ENCODE peak calls at places on chromosomes 5 and 9, in eight cellular contexts. One of them, this sample, is unnamed.

GRCh38 chr9:130050472-130050871 is 3.2 kb upstream of the GPR107 start:
- DNase-seq in GDM1: no peak
- DNase-seq in fibroblast of the aortic adventitia: no peak
- DNase-seq in activated naive CD4-positive, alpha-beta T cell treated with anti-CD3 and anti-CD28 coated beads for 36 hours: no peak
- DNase-seq in left kidney: no peak
- DNase-seq in EL: no peak
- DNase-seq in effector CD4-positive, alpha-beta T cell: no peak
- DNase-seq in fibroblast of the conjunctiva: no peak
- DNase-seq in this sample: no peak

GRCh38 chr5:124315746-124316415 is 430.6 kb downstream of the ZNF608 start:
- DNase-seq in activated naive CD4-positive, alpha-beta T cell treated with anti-CD3 and anti-CD28 coated beads for 36 hours: no peak
- DNase-seq in effector CD4-positive, alpha-beta T cell: no peak
- DNase-seq in EL: peak
- DNase-seq in fibroblast of the conjunctiva: peak
- DNase-seq in left kidney: no peak
- DNase-seq in GDM1: no peak
- DNase-seq in fibroblast of the aortic adventitia: peak
- DNase-seq in this sample: no peak

GRCh38 chr9:120928720-120929389 is 2.3 kb upstream of the TRAF1 start:
- DNase-seq in fibroblast of the conjunctiva: no peak
- DNase-seq in effector CD4-positive, alpha-beta T cell: peak
- DNase-seq in left kidney: peak
- DNase-seq in EL: peak
- DNase-seq in fibroblast of the aortic adventitia: peak
- DNase-seq in GDM1: no peak
- DNase-seq in activated naive CD4-positive, alpha-beta T cell treated with anti-CD3 and anti-CD28 coated beads for 36 hours: peak
- DNase-seq in this sample: no peak

GRCh38 chr5:72130342-72130741 is 23.1 kb downstream of the MAP1B start:
- DNase-seq in fibroblast of the aortic adventitia: peak
- DNase-seq in effector CD4-positive, alpha-beta T cell: no peak
- DNase-seq in left kidney: no peak
- DNase-seq in EL: peak
- DNase-seq in GDM1: no peak
- DNase-seq in activated naive CD4-positive, alpha-beta T cell treated with anti-CD3 and anti-CD28 coated beads for 36 hours: no peak
- DNase-seq in fibroblast of the conjunctiva: no peak
- DNase-seq in this sample: no peak

GRCh38 chr9:137428311-137428630 is 5.1 kb downstream of the NOXA1 start:
- DNase-seq in GDM1: no peak
- DNase-seq in left kidney: no peak
- DNase-seq in effector CD4-positive, alpha-beta T cell: no peak
- DNase-seq in EL: no peak
- DNase-seq in fibroblast of the aortic adventitia: no peak
- DNase-seq in activated naive CD4-positive, alpha-beta T cell treated with anti-CD3 and anti-CD28 coated beads for 36 hours: no peak
- DNase-seq in fibroblast of the conjunctiva: no peak
- DNase-seq in this sample: no peak

GRCh38 chr5:9051779-9052178 is 494.1 kb downstream of the SEMA5A start:
- DNase-seq in EL: no peak
- DNase-seq in fibroblast of the aortic adventitia: no peak
- DNase-seq in effector CD4-positive, alpha-beta T cell: no peak
- DNase-seq in GDM1: no peak
- DNase-seq in activated naive CD4-positive, alpha-beta T cell treated with anti-CD3 and anti-CD28 coated beads for 36 hours: no peak
- DNase-seq in left kidney: no peak
- DNase-seq in fibroblast of the conjunctiva: no peak
- DNase-seq in this sample: no peak

GRCh38 chr5:112776301-112776856 is 38.7 kb downstream of the APC start:
- DNase-seq in effector CD4-positive, alpha-beta T cell: no peak
- DNase-seq in activated naive CD4-positive, alpha-beta T cell treated with anti-CD3 and anti-CD28 coated beads for 36 hours: no peak
- DNase-seq in fibroblast of the aortic adventitia: peak
- DNase-seq in left kidney: no peak
- DNase-seq in EL: peak
- DNase-seq in GDM1: no peak
- DNase-seq in fibroblast of the conjunctiva: peak
- DNase-seq in this sample: no peak

GRCh38 chr5:132056610-132057497 is 3.6 kb upstream of the IL3 start:
- DNase-seq in GDM1: no peak
- DNase-seq in left kidney: no peak
- DNase-seq in EL: no peak
- DNase-seq in fibroblast of the conjunctiva: no peak
- DNase-seq in activated naive CD4-positive, alpha-beta T cell treated with anti-CD3 and anti-CD28 coated beads for 36 hours: no peak
- DNase-seq in effector CD4-positive, alpha-beta T cell: no peak
- DNase-seq in fibroblast of the aortic adventitia: no peak
- DNase-seq in this sample: no peak

GRCh38 chr5:149437369-149438040 is 58.4 kb upstream of the IL17B start:
- DNase-seq in fibroblast of the aortic adventitia: no peak
- DNase-seq in left kidney: no peak
- DNase-seq in activated naive CD4-positive, alpha-beta T cell treated with anti-CD3 and anti-CD28 coated beads for 36 hours: no peak
- DNase-seq in effector CD4-positive, alpha-beta T cell: no peak
- DNase-seq in EL: no peak
- DNase-seq in GDM1: no peak
- DNase-seq in fibroblast of the conjunctiva: no peak
- DNase-seq in this sample: no peak

GRCh38 chr9:117415584-117415937 is 704 bp upstream of the ASTN2 start:
- DNase-seq in fibroblast of the conjunctiva: no peak
- DNase-seq in GDM1: no peak
- DNase-seq in left kidney: peak
- DNase-seq in fibroblast of the aortic adventitia: no peak
- DNase-seq in activated naive CD4-positive, alpha-beta T cell treated with anti-CD3 and anti-CD28 coated beads for 36 hours: no peak
- DNase-seq in EL: no peak
- DNase-seq in effector CD4-positive, alpha-beta T cell: no peak
- DNase-seq in this sample: no peak

GRCh38 chr9:138072897-138073296 is 195.3 kb downstream of the CACNA1B start:
- DNase-seq in EL: no peak
- DNase-seq in effector CD4-positive, alpha-beta T cell: no peak
- DNase-seq in fibroblast of the aortic adventitia: no peak
- DNase-seq in left kidney: no peak
- DNase-seq in GDM1: no peak
- DNase-seq in activated naive CD4-positive, alpha-beta T cell treated with anti-CD3 and anti-CD28 coated beads for 36 hours: no peak
- DNase-seq in fibroblast of the conjunctiva: no peak
- DNase-seq in this sample: no peak

GRCh38 chr5:2658421-2658820 is 93.1 kb downstream of the IRX2 start:
- DNase-seq in fibroblast of the aortic adventitia: no peak
- DNase-seq in effector CD4-positive, alpha-beta T cell: no peak
- DNase-seq in fibroblast of the conjunctiva: no peak
- DNase-seq in GDM1: no peak
- DNase-seq in left kidney: peak
- DNase-seq in activated naive CD4-positive, alpha-beta T cell treated with anti-CD3 and anti-CD28 coated beads for 36 hours: no peak
- DNase-seq in EL: no peak
- DNase-seq in this sample: no peak

GRCh38 chr9:104911029-104911607 is 16.8 kb downstream of the ABCA1 start:
- DNase-seq in GDM1: no peak
- DNase-seq in activated naive CD4-positive, alpha-beta T cell treated with anti-CD3 and anti-CD28 coated beads for 36 hours: no peak
- DNase-seq in EL: peak
- DNase-seq in fibroblast of the aortic adventitia: peak
- DNase-seq in effector CD4-positive, alpha-beta T cell: no peak
- DNase-seq in left kidney: peak
- DNase-seq in fibroblast of the conjunctiva: no peak
- DNase-seq in this sample: no peak

GRCh38 chr9:131826966-131827525 is 87.2 kb upstream of the RAPGEF1 start:
- DNase-seq in fibroblast of the aortic adventitia: no peak
- DNase-seq in activated naive CD4-positive, alpha-beta T cell treated with anti-CD3 and anti-CD28 coated beads for 36 hours: no peak
- DNase-seq in effector CD4-positive, alpha-beta T cell: no peak
- DNase-seq in left kidney: no peak
- DNase-seq in GDM1: no peak
- DNase-seq in fibroblast of the conjunctiva: no peak
- DNase-seq in EL: no peak
- DNase-seq in this sample: no peak

GRCh38 chr9:7844283-7844682 is 44.7 kb upstream of the DMAC1 start:
- DNase-seq in EL: no peak
- DNase-seq in GDM1: no peak
- DNase-seq in fibroblast of the conjunctiva: no peak
- DNase-seq in activated naive CD4-positive, alpha-beta T cell treated with anti-CD3 and anti-CD28 coated beads for 36 hours: no peak
- DNase-seq in fibroblast of the aortic adventitia: peak
- DNase-seq in left kidney: peak
- DNase-seq in effector CD4-positive, alpha-beta T cell: peak
- DNase-seq in this sample: peak

GRCh38 chr5:53463909-53464621 is 16.4 kb upstream of the FST start:
- DNase-seq in fibroblast of the conjunctiva: no peak
- DNase-seq in left kidney: no peak
- DNase-seq in activated naive CD4-positive, alpha-beta T cell treated with anti-CD3 and anti-CD28 coated beads for 36 hours: no peak
- DNase-seq in EL: peak
- DNase-seq in GDM1: no peak
- DNase-seq in fibroblast of the aortic adventitia: no peak
- DNase-seq in effector CD4-positive, alpha-beta T cell: no peak
- DNase-seq in this sample: no peak

GRCh38 chr9:82763631-82764030 is 299.3 kb downstream of the RASEF start:
- DNase-seq in left kidney: peak
- DNase-seq in EL: no peak
- DNase-seq in fibroblast of the conjunctiva: no peak
- DNase-seq in effector CD4-positive, alpha-beta T cell: no peak
- DNase-seq in GDM1: no peak
- DNase-seq in activated naive CD4-positive, alpha-beta T cell treated with anti-CD3 and anti-CD28 coated beads for 36 hours: peak
- DNase-seq in fibroblast of the aortic adventitia: no peak
- DNase-seq in this sample: no peak

GRCh38 chr9:35962126-35962906 is 4.4 kb upstream of the OR2S2 start:
- DNase-seq in fibroblast of the conjunctiva: no peak
- DNase-seq in GDM1: no peak
- DNase-seq in activated naive CD4-positive, alpha-beta T cell treated with anti-CD3 and anti-CD28 coated beads for 36 hours: no peak
- DNase-seq in left kidney: no peak
- DNase-seq in EL: peak
- DNase-seq in effector CD4-positive, alpha-beta T cell: no peak
- DNase-seq in fibroblast of the aortic adventitia: peak
- DNase-seq in this sample: no peak

GRCh38 chr9:33465096-33465495 is 8.6 kb downstream of the NOL6 start:
- DNase-seq in fibroblast of the conjunctiva: no peak
- DNase-seq in GDM1: no peak
- DNase-seq in left kidney: no peak
- DNase-seq in fibroblast of the aortic adventitia: no peak
- DNase-seq in EL: no peak
- DNase-seq in activated naive CD4-positive, alpha-beta T cell treated with anti-CD3 and anti-CD28 coated beads for 36 hours: no peak
- DNase-seq in effector CD4-positive, alpha-beta T cell: no peak
- DNase-seq in this sample: no peak

GRCh38 chr5:67182406-67182805 is 14.2 kb downstream of the CD180 start:
- DNase-seq in fibroblast of the conjunctiva: peak
- DNase-seq in activated naive CD4-positive, alpha-beta T cell treated with anti-CD3 and anti-CD28 coated beads for 36 hours: no peak
- DNase-seq in fibroblast of the aortic adventitia: peak
- DNase-seq in EL: peak
- DNase-seq in effector CD4-positive, alpha-beta T cell: no peak
- DNase-seq in GDM1: no peak
- DNase-seq in left kidney: peak
- DNase-seq in this sample: no peak

GRCh38 chr5:78757269-78758053 is 108.9 kb upstream of the LHFPL2 start:
- DNase-seq in left kidney: no peak
- DNase-seq in GDM1: no peak
- DNase-seq in fibroblast of the conjunctiva: peak
- DNase-seq in activated naive CD4-positive, alpha-beta T cell treated with anti-CD3 and anti-CD28 coated beads for 36 hours: peak
- DNase-seq in effector CD4-positive, alpha-beta T cell: no peak
- DNase-seq in EL: peak
- DNase-seq in fibroblast of the aortic adventitia: peak
- DNase-seq in this sample: no peak

GRCh38 chr9:79764377-79764776 is 192.6 kb downstream of the TLE4 start:
- DNase-seq in GDM1: no peak
- DNase-seq in fibroblast of the conjunctiva: peak
- DNase-seq in effector CD4-positive, alpha-beta T cell: no peak
- DNase-seq in activated naive CD4-positive, alpha-beta T cell treated with anti-CD3 and anti-CD28 coated beads for 36 hours: no peak
- DNase-seq in left kidney: no peak
- DNase-seq in fibroblast of the aortic adventitia: peak
- DNase-seq in EL: peak
- DNase-seq in this sample: no peak

GRCh38 chr5:38556599-38557308 is at the start of gene LIFR:
- DNase-seq in activated naive CD4-positive, alpha-beta T cell treated with anti-CD3 and anti-CD28 coated beads for 36 hours: peak
- DNase-seq in left kidney: peak
- DNase-seq in effector CD4-positive, alpha-beta T cell: peak
- DNase-seq in fibroblast of the aortic adventitia: peak
- DNase-seq in EL: peak
- DNase-seq in GDM1: no peak
- DNase-seq in fibroblast of the conjunctiva: peak
- DNase-seq in this sample: no peak

GRCh38 chr5:74945561-74946165 is 79.5 kb upstream of the FAM169A start:
- DNase-seq in fibroblast of the conjunctiva: no peak
- DNase-seq in effector CD4-positive, alpha-beta T cell: no peak
- DNase-seq in left kidney: no peak
- DNase-seq in EL: peak
- DNase-seq in GDM1: no peak
- DNase-seq in activated naive CD4-positive, alpha-beta T cell treated with anti-CD3 and anti-CD28 coated beads for 36 hours: peak
- DNase-seq in fibroblast of the aortic adventitia: no peak
- DNase-seq in this sample: no peak

GRCh38 chr9:91844656-91845291 is 105.3 kb downstream of the ROR2 start:
- DNase-seq in fibroblast of the conjunctiva: no peak
- DNase-seq in EL: no peak
- DNase-seq in fibroblast of the aortic adventitia: no peak
- DNase-seq in left kidney: no peak
- DNase-seq in GDM1: no peak
- DNase-seq in effector CD4-positive, alpha-beta T cell: no peak
- DNase-seq in activated naive CD4-positive, alpha-beta T cell treated with anti-CD3 and anti-CD28 coated beads for 36 hours: no peak
- DNase-seq in this sample: no peak

This sample was measured in KG1.